ENCODE peak calls at places on chromosomes 6 and 20, in seven cellular contexts. W is Peyer's patch; D is CD8-positive, alpha-beta T cell; N is transverse colon; S is tibial nerve; T is heart left ventricle; B is right lobe of liver. M is an unnamed sample.

GRCh38 chr20:53930651-53931504 is 139.5 kb downstream of the BCAS1 start:
- DNase-seq in W (no peak), D (no peak), N (no peak), S (no peak), T (no peak), B (no peak), M (no peak)

GRCh38 chr6:25446815-25447569 is 167.8 kb downstream of the CARMIL1 start:
- DNase-seq in W (no peak), D (no peak), N (no peak), S (no peak), T (no peak), B (no peak), M (no peak)

GRCh38 chr20:57622579-57623381 is 2.6 kb upstream of the ZBP1 start:
- DNase-seq in W (peak), D (peak), N (peak), S (no peak), T (peak), B (peak), M (no peak)

GRCh38 chr6:16849280-16850210 is 88.3 kb upstream of the ATXN1 start:
- DNase-seq in W (no peak), D (no peak), N (peak), S (no peak), T (no peak), B (no peak), M (no peak)

GRCh38 chr6:51049288-51049982 is 230.8 kb downstream of the TFAP2B start:
- DNase-seq in W (no peak), D (no peak), N (no peak), S (no peak), T (no peak), B (no peak), M (no peak)

GRCh38 chr6:163536770-163537169 is 122.3 kb downstream of the QKI start:
- DNase-seq in W (no peak), D (no peak), N (no peak), S (no peak), T (no peak), B (no peak), M (no peak)

GRCh38 chr6:24484657-24485318 is 4.6 kb downstream of the GPLD1 start:
- DNase-seq in W (no peak), D (no peak), N (no peak), S (no peak), T (no peak), B (no peak), M (no peak)

GRCh38 chr6:14382381-14383236 is 265.0 kb downstream of the CD83 start:
- DNase-seq in W (no peak), D (no peak), N (no peak), S (no peak), T (no peak), B (no peak), M (no peak)

GRCh38 chr6:36737043-36737785 is 39.6 kb downstream of the RAB44 start:
- DNase-seq in W (no peak), D (no peak), N (no peak), S (no peak), T (no peak), B (no peak), M (no peak)

GRCh38 chr20:63335711-63336110 is 25.4 kb downstream of the CHRNA4 start:
- DNase-seq in W (no peak), D (no peak), N (no peak), S (no peak), T (no peak), B (no peak), M (no peak)

GRCh38 chr6:43391448-43392031 is 22.1 kb upstream of the ZNF318 start:
- DNase-seq in W (no peak), D (peak), N (no peak), S (no peak), T (no peak), B (no peak), M (no peak)

GRCh38 chr6:124819340-124819739 is 142.9 kb upstream of the RNF217 start:
- DNase-seq in W (no peak), D (no peak), N (no peak), S (no peak), T (no peak), B (no peak), M (no peak)

GRCh38 chr20:20318318-20319161 is 49.4 kb upstream of the INSM1 start:
- DNase-seq in W (no peak), D (no peak), N (no peak), S (no peak), T (no peak), B (no peak), M (no peak)

GRCh38 chr6:8060346-8060745 is 3.8 kb downstream of the BLOC1S5 start:
- DNase-seq in W (no peak), D (no peak), N (no peak), S (no peak), T (no peak), B (no peak), M (no peak)

GRCh38 chr6:39530201-39530759 is 194.9 kb downstream of the KIF6 start:
- DNase-seq in W (no peak), D (no peak), N (peak), S (no peak), T (no peak), B (no peak), M (peak)

GRCh38 chr20:43904195-43904594 is 10.5 kb upstream of the TOX2 start:
- DNase-seq in W (no peak), D (no peak), N (no peak), S (no peak), T (no peak), B (no peak), M (no peak)

GRCh38 chr6:73085362-73085975 is 139.8 kb downstream of the KHDC1L start:
- DNase-seq in W (no peak), D (no peak), N (no peak), S (no peak), T (no peak), B (no peak), M (no peak)

GRCh38 chr6:38571721-38572120 is 68.0 kb downstream of the BTBD9 start:
- DNase-seq in W (no peak), D (no peak), N (no peak), S (no peak), T (no peak), B (no peak), M (no peak)

GRCh38 chr20:64152906-64153305 is 11.3 kb upstream of the MYT1 start:
- DNase-seq in W (no peak), D (no peak), N (no peak), S (no peak), T (no peak), B (no peak), M (no peak)

GRCh38 chr6:29981211-29981812 is 39.0 kb downstream of the HLA-A start:
- DNase-seq in W (peak), D (no peak), N (peak), S (no peak), T (no peak), B (no peak), M (no peak)

GRCh38 chr6:1580109-1580508 is 29.6 kb upstream of the FOXC1 start:
- DNase-seq in W (no peak), D (no peak), N (no peak), S (no peak), T (no peak), B (no peak), M (no peak)

GRCh38 chr20:42739692-42740091 is 450.0 kb downstream of the PTPRT start:
- DNase-seq in W (no peak), D (no peak), N (no peak), S (no peak), T (no peak), B (no peak), M (no peak)

GRCh38 chr20:21505810-21506530 is 7.9 kb downstream of the NKX2-2 start:
- DNase-seq in W (peak), D (peak), N (peak), S (no peak), T (no peak), B (peak), M (no peak)

GRCh38 chr6:21827425-21828192 is 234.1 kb downstream of the SOX4 start:
- DNase-seq in W (no peak), D (no peak), N (no peak), S (no peak), T (no peak), B (no peak), M (no peak)

GRCh38 chr6:107080036-107080435 is 35.3 kb downstream of the BEND3 start:
- DNase-seq in W (peak), D (no peak), N (no peak), S (no peak), T (no peak), B (no peak), M (no peak)

GRCh38 chr6:105164418-105164817 is 15.4 kb downstream of the POPDC3 start:
- DNase-seq in W (no peak), D (no peak), N (no peak), S (no peak), T (no peak), B (no peak), M (no peak)

GRCh38 chr6:15929685-15930084 is 199.2 kb upstream of the MYLIP start:
- DNase-seq in W (no peak), D (no peak), N (no peak), S (no peak), T (no peak), B (no peak), M (no peak)

GRCh38 chr6:20238688-20239587 is 26.7 kb upstream of the MBOAT1 start:
- DNase-seq in W (no peak), D (no peak), N (no peak), S (no peak), T (no peak), B (no peak), M (no peak)

GRCh38 chr6:70369332-70369950 is 43.9 kb upstream of the FAM135A start:
- DNase-seq in W (peak), D (peak), N (peak), S (peak), T (peak), B (peak), M (no peak)

GRCh38 chr6:127592964-127593363 is 16.0 kb downstream of the C6orf58 start:
- DNase-seq in W (no peak), D (no peak), N (no peak), S (no peak), T (no peak), B (no peak), M (no peak)

GRCh38 chr20:23449400-23449799 is 3.3 kb downstream of the CST11 start:
- DNase-seq in W (no peak), D (no peak), N (no peak), S (no peak), T (no peak), B (no peak), M (no peak)

GRCh38 chr6:84623956-84624680 is 140.3 kb downstream of the TBX18 start:
- DNase-seq in W (no peak), D (no peak), N (no peak), S (no peak), T (peak), B (no peak), M (no peak)

GRCh38 chr6:165245716-165246115 is 63.7 kb downstream of the C6orf118 start:
- DNase-seq in W (no peak), D (no peak), N (no peak), S (no peak), T (no peak), B (no peak), M (no peak)

GRCh38 chr6:42068872-42069522 is 18.7 kb downstream of the TAF8 start:
- DNase-seq in W (no peak), D (no peak), N (no peak), S (no peak), T (no peak), B (no peak), M (no peak)
- TF ChIP-seq CTCF in W (no peak), D (no peak), N (no peak), S (no peak), T (no peak), B (no peak), M (no peak)

DNA sequence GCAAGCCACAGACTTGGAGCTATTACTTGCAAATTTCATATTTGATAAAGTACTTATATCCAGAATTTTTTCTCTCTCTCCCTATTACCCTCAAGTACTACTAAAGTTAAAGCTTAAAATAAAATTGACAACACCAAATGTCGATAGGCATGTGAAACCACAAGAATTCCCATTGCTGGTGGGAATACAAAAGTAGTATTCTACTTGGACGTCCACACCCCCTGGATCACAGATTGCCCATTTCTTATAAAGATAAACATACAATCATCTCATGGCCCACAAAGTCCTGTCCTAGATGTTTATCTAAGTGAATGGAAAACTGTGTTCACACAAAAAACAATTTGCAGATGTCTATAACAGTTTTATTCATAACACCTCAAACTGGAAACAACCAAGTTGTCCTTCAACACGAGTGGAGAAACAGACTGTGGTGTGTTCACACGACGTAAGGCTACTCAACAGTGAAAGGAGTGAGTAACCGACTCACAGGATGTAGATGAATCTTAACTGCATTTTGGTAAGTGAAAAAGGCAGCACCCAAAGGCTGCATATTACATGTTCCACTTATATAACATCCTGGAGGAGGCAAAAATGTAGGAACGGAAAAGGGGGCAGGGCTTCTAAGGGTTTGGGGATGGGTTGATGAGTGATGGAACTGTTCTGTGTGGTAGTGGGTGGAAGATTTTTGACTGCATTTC is 297.4 kb downstream of the THBS2 start:
- DNase-seq in W (no peak), D (no peak), N (no peak), S (no peak), T (no peak), B (no peak), M (no peak)
- H3K4me3 ChIP-seq in W (no peak), D (no peak), N (no peak), S (no peak), T (no peak), B (no peak), M (no peak)

DNA sequence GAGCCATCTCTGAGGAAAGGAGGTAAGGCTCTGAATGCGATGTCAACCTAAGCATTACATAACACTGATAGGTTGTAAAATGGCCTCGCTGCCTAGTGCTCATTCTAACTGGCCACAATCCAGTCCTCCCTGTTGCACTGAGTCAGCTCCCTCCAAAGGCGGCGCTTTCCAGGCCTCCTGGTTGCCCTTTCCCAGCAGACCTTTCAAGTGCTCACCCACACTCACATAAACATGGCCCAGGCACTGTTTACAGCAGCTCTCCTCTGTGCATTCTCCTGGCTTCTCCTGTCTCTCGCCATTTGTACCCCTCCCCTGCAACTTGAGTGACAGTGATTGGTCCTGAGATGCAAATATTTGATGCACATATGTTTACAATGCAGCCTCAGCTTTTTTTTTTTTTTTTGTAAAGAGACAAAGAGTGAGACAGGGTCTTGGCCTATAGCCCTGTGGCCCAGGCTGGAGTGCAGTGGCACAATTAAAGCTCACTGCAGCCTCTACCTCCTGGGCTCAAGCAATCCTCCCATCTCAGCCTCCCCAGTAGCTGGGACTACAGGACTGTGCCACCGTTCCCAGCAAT is 36.8 kb upstream of the PRND start:
- DNase-seq in W (no peak), D (no peak), N (no peak), S (no peak), T (no peak), B (no peak), M (no peak)
- TF ChIP-seq CTCF in W (no peak), D (no peak), N (no peak), S (no peak), T (no peak), B (no peak), M (no peak)

GRCh38 chr6:111604259-111605099 is 1.2 kb downstream of the TRAF3IP2 start:
- DNase-seq in W (peak), D (no peak), N (peak), S (peak), T (peak), B (no peak), M (no peak)
- H3K4me3 ChIP-seq in W (peak), D (peak), N (no peak), S (peak), T (peak), B (peak), M (peak)

GRCh38 chr20:49186535-49187329 is 1.4 kb downstream of the STAU1 start:
- DNase-seq in W (peak), D (peak), N (peak), S (no peak), T (peak), B (peak), M (peak)
- TF ChIP-seq CTCF in W (no peak), D (no peak), N (no peak), S (no peak), T (no peak), B (no peak), M (no peak)

DNA sequence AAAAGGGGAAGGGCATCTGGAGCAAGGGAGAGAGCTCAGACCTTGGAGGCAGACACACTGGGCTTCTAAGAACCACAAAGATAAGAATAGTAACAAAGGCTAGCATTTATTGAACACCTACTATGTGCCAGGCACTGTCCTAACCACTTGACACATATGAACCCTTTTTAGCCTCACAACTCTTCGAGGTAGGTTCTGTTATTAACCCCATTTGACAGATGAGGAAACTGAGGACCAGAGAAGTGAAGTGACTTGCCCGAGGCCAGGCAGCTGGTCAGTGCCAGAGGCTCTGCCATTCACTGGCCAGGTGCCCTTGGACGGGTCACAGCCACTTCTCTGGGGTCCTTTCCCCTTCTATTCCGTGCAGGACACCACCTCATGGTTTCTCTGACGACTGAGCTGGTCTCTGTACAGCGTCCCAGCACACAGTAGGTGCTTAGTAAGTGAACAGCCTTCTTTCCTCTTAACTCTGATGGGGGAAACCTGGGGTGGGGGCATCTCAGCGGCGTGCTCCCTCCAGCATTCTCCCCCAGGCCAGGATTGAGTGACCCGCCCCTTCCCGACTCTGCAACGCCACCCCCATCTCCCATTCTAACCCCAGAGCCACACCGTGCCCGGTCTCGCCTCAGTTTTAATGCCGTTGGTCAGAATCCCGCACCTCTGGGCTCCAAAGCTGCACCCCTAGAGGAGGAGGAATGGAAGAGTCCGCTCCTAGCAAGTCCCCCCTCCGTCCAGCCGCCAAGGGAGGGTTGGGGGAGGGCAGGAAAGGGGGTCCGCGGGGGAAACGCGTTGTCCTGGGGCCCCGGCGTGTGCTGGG is 55.7 kb downstream of the CD40 start:
- DNase-seq in W (no peak), D (no peak), N (no peak), S (no peak), T (no peak), B (no peak), M (no peak)
- H3K4me3 ChIP-seq in W (no peak), D (no peak), N (no peak), S (no peak), T (no peak), B (no peak), M (no peak)

M was measured in GM12864.